ENCODE peak calls at places on chromosomes 7 and 10, in seven cellular contexts. Y, S, M, E, J, H and G are unnamed samples.

GRCh38 chr7:128104109-128104742 is 73.0 kb upstream of the LRRC4 start:
- DNase-seq in E (peak; percentile 31), H (no peak), M (no peak), S (no peak), J (no peak), Y (no peak), G (no peak)

GRCh38 chr7:79329464-79329863 is 124.0 kb downstream of the MAGI2 start:
- DNase-seq in E (no peak), H (no peak), M (no peak), J (no peak), Y (no peak), S (no peak), G (no peak)

GRCh38 chr7:48511021-48511579 is 339.8 kb downstream of the ABCA13 start:
- DNase-seq in S (no peak), M (no peak), H (no peak), E (no peak), Y (no peak), J (no peak), G (no peak)

GRCh38 chr10:14530465-14530864 is 199.7 kb upstream of the FRMD4A start:
- DNase-seq in M (no peak), H (no peak), E (no peak), J (no peak), S (no peak), Y (no peak), G (no peak)

GRCh38 chr10:42911359-42911758 is 128.8 kb downstream of the BMS1 start:
- DNase-seq in E (no peak), M (no peak), Y (no peak), H (no peak), J (no peak), S (peak; percentile 60), G (no peak)

GRCh38 chr10:71225291-71226058 is 13.1 kb downstream of the UNC5B start:
- DNase-seq in J (no peak), M (no peak), E (no peak), Y (no peak), S (no peak), H (no peak), G (no peak)

GRCh38 chr10:2929457-2929856 is 137.9 kb upstream of the PFKP start:
- DNase-seq in S (no peak), E (no peak), J (no peak), H (no peak), Y (no peak), M (no peak), G (no peak)

GRCh38 chr7:27614102-27614501 is 48.6 kb downstream of the HIBADH start:
- DNase-seq in S (no peak), J (no peak), E (no peak), H (no peak), Y (no peak), M (no peak), G (no peak)

GRCh38 chr7:75639893-75640600 is 98.7 kb downstream of the HIP1 start:
- DNase-seq in Y (no peak), E (no peak), S (no peak), H (no peak), J (no peak), M (no peak), G (no peak)

GRCh38 chr7:104943502-104944343 is 70.3 kb upstream of the KMT2E start:
- DNase-seq in H (no peak), E (peak; percentile 39), S (no peak), Y (peak; percentile 92), M (peak; percentile 94), J (no peak), G (no peak)

GRCh38 chr7:96992624-96993452 is 12.5 kb upstream of the DLX6 start:
- DNase-seq in S (no peak), H (no peak), M (no peak), J (no peak), E (no peak), Y (no peak), G (peak; percentile 89)

GRCh38 chr10:79246606-79247275 is 100.5 kb upstream of the PPIF start:
- DNase-seq in H (no peak), M (no peak), J (peak; percentile 41), S (peak; percentile 86), E (peak; percentile 81), Y (no peak), G (no peak)

GRCh38 chr10:79244841-79245504 is 102.3 kb upstream of the PPIF start:
- DNase-seq in Y (peak; percentile 56), S (no peak), J (no peak), E (no peak), M (no peak), H (no peak), G (no peak)

GRCh38 chr10:79247373-79248137 is 99.7 kb upstream of the PPIF start:
- DNase-seq in M (no peak), E (no peak), H (no peak), J (no peak), Y (no peak), S (no peak), G (no peak)

GRCh38 chr10:79245539-79246208 is 101.6 kb upstream of the PPIF start:
- DNase-seq in S (no peak), Y (no peak), H (no peak), J (no peak), M (no peak), E (no peak), G (no peak)

GRCh38 chr10:79246209-79246581 is 101.1 kb upstream of the PPIF start:
- DNase-seq in M (no peak), J (peak; percentile 33), Y (no peak), H (no peak), S (peak; percentile 88), E (peak; percentile 68), G (no peak)
- TF ChIP-seq EP300 in M (no peak), J (peak; percentile 63), Y (no peak), H (no peak), S (no peak), E (no peak), G (no peak)

GRCh38 chr7:111752022-111752582 is 189.8 kb upstream of the IMMP2L start:
- DNase-seq in E (peak; percentile 40), M (peak; percentile 54), Y (peak; percentile 57), S (no peak), H (peak; percentile 52), J (no peak), G (no peak)

GRCh38 chr7:111756687-111757178 is 194.4 kb upstream of the IMMP2L start:
- DNase-seq in Y (peak; percentile 11), E (peak; percentile 74), S (no peak), H (no peak), M (no peak), J (peak; percentile 36), G (no peak)

GRCh38 chr7:111755388-111755787 is 193.1 kb upstream of the IMMP2L start:
- DNase-seq in S (no peak), M (no peak), H (no peak), J (no peak), E (no peak), Y (no peak), G (no peak)

GRCh38 chr7:111750878-111751277 is 188.6 kb upstream of the IMMP2L start:
- DNase-seq in M (no peak), E (no peak), S (no peak), Y (no peak), J (no peak), H (no peak), G (no peak)

DNA sequence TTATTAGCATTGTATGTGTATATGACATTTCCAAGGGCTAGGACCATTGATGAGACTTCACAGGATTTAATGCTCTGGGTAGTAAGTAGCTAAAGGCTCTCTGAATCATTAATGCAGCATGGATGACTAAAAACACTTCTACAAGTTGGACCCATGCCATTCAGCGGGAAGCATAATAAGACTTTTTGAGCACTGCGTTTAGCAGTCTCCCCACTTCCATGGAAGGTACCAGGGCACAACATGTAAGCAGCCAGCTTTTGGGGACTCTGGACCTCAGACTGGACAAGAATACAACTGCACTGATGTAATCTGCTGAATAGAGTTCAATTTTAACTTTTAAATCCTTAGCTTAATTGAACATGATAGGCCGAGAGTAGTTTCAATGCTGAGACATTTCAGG is 191.7 kb upstream of the IMMP2L start:
- DNase-seq in M (no peak), J (no peak), S (no peak), E (no peak), H (no peak), Y (no peak), G (no peak)
- TF ChIP-seq EP300 in M (no peak), J (no peak), S (no peak), E (no peak), H (no peak), Y (no peak), G (no peak)

GRCh38 chr10:10922062-10922461 is 95.6 kb upstream of the CELF2 start:
- DNase-seq in J (no peak), H (no peak), S (no peak), M (no peak), E (no peak), Y (no peak), G (peak; percentile 47)

GRCh38 chr10:10930979-10931743 is 86.5 kb upstream of the CELF2 start:
- DNase-seq in J (no peak), E (no peak), M (no peak), Y (no peak), H (no peak), S (no peak), G (no peak)

GRCh38 chr10:10925667-10926066 is 92.0 kb upstream of the CELF2 start:
- DNase-seq in H (no peak), J (no peak), M (no peak), Y (no peak), S (no peak), E (no peak), G (no peak)

GRCh38 chr10:10923029-10923668 is 94.5 kb upstream of the CELF2 start:
- DNase-seq in J (no peak), S (no peak), M (no peak), H (no peak), E (no peak), Y (no peak), G (peak; percentile 17)

DNA sequence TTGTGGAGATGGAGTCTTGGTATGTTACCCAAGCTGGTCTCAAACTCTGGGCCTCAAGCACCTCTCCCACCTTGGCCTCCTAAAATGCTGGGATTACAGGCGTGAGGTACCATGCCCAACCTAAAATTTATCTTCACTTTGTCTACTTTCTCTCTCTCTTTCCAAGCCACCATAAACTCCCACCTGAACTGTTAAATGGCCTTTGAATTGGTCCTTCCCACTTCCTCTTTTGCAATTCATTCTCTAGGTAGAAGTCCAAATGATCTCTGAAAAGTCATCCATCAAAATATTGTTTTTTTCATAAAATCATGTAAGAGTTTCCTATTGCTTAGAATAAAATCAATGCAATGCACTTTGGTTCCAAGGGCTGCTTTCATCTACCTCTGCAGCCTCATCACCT is 90.1 kb upstream of the CELF2 start:
- DNase-seq in H (no peak), M (no peak), E (no peak), Y (no peak), J (no peak), S (no peak), G (no peak)
- TF ChIP-seq EP300 in H (no peak), M (no peak), E (no peak), Y (no peak), J (no peak), S (no peak), G (no peak)

DNA sequence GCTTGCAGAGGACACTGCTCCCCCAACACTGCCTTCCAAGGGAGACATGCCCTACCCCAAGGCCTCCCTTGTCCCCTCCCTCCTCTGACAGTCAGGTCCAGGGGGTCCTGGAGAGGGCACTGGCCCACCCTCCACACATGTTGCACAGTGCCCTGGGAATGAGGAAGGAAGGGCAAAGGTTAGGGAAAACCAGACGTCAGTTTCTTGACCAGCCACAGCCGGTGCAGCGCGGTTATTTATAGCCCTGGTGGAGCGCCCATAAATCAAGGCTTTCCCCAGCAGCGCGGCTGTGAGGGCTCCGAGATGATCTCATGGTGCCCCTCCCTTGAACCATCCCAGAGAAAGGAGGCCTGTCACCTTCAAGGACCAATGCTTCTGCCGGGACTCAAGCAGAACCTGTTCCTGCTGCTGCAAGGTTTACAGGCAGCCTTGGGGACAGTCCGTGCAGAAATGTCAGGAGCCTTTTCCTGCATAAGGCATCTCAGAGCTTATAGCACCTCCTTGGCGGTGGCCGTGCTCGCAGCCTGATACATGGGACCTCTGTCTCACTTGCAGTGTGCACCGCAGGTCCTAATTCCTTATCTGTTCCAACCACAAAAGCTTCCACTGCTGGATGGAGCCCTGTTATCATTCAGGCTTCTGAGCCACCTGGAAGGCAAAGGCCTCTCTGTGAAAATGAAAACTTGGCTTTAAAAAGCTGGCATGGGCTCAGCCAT is 127.3 kb downstream of the LHPP start:
- DNase-seq in Y (peak; percentile 62), S (no peak), M (peak; percentile 15), J (no peak), E (peak; percentile 74), H (no peak), G (no peak)
- TF ChIP-seq EP300 in Y (no peak), S (no peak), M (no peak), J (peak; percentile 48), E (no peak), H (no peak), G (no peak)